ENCODE peak calls at places on chromosomes 5 and 9, in four cellular contexts. Z is fibroblast of lung, L is esophagus muscularis mucosa, Y is mesendoderm. K is an unnamed sample.

GRCh38 chr9:120080781-120081180 is 499.2 kb downstream of the CDK5RAP2 start:
- DNase-seq in Y (no peak), L (no peak), Z (no peak), K (no peak)

GRCh38 chr9:79801459-79801858 is 229.7 kb downstream of the TLE4 start:
- DNase-seq in Z (no peak), L (peak), Y (no peak), K (no peak)

GRCh38 chr5:96155156-96155555 is 193.5 kb upstream of the ELL2 start:
- DNase-seq in Y (no peak), L (no peak), Z (no peak), K (no peak)

GRCh38 chr9:84170521-84171141 is 169.9 kb downstream of the SLC28A3 start:
- DNase-seq in Y (peak), Z (peak), L (peak), K (no peak)

GRCh38 chr5:34410411-34411139 is 245.6 kb upstream of the RAI14 start:
- DNase-seq in L (no peak), Y (peak), Z (no peak), K (no peak)

GRCh38 chr5:124274949-124275348 is 471.5 kb downstream of the ZNF608 start:
- DNase-seq in Y (no peak), L (no peak), Z (peak), K (no peak)

GRCh38 chr9:76664120-76664519 is 100.1 kb upstream of the PCA3 start:
- DNase-seq in L (no peak), Y (no peak), Z (no peak), K (no peak)

GRCh38 chr9:121956808-121957207 is 136.3 kb downstream of the TTLL11 start:
- DNase-seq in Y (no peak), Z (no peak), L (no peak), K (no peak)

GRCh38 chr5:56513141-56513540 is 280.0 kb upstream of the ANKRD55 start:
- DNase-seq in Y (no peak), Z (no peak), L (no peak), K (no peak)

GRCh38 chr9:81893929-81894328 is 34.3 kb upstream of the SPATA31D4 start:
- DNase-seq in Y (no peak), L (no peak), Z (no peak), K (no peak)

GRCh38 chr5:170681013-170681433 is 102.5 kb upstream of the GABRP start:
- DNase-seq in Z (peak), Y (peak), L (no peak), K (no peak)

GRCh38 chr9:136014928-136015633 is 53.9 kb upstream of the UBAC1 start:
- DNase-seq in Y (no peak), L (no peak), Z (no peak), K (no peak)

GRCh38 chr5:155815248-155815647 is 511.7 kb upstream of the SGCD start:
- DNase-seq in Y (no peak), Z (no peak), L (no peak), K (no peak)

GRCh38 chr9:137294091-137294683 is 7.9 kb downstream of the NRARP start:
- DNase-seq in L (no peak), Y (peak), Z (peak), K (no peak)

GRCh38 chr9:131008909-131009618 is at the start of gene LAMC3:
- DNase-seq in L (no peak), Y (peak), Z (no peak), K (no peak)

GRCh38 chr5:93163010-93163663 is 417.9 kb downstream of the NR2F1-AS1 start:
- DNase-seq in L (no peak), Z (peak), Y (peak), K (no peak)

GRCh38 chr9:126239515-126239914 is 87.1 kb upstream of the MVB12B start:
- DNase-seq in Z (no peak), Y (no peak), L (peak), K (no peak)

GRCh38 chr5:17400724-17401508 is 97.1 kb upstream of the TAF11L2 start:
- DNase-seq in Y (peak), L (peak), Z (no peak), K (no peak)

GRCh38 chr9:83299556-83299955 is 236.6 kb upstream of the RASEF start:
- DNase-seq in Z (no peak), L (no peak), Y (no peak), K (peak)

GRCh38 chr9:100084734-100085133 is 14.1 kb downstream of the ERP44 start:
- DNase-seq in L (no peak), Y (no peak), Z (no peak), K (no peak)

GRCh38 chr5:133273661-133274596 is 222.1 kb downstream of the HSPA4 start:
- DNase-seq in Z (no peak), Y (peak), L (no peak), K (no peak)

GRCh38 chr9:79944991-79945390 is 373.2 kb downstream of the TLE4 start:
- DNase-seq in L (no peak), Y (no peak), Z (no peak), K (no peak)

GRCh38 chr9:18707489-18708210 is 233.7 kb downstream of the ADAMTSL1 start:
- DNase-seq in Z (no peak), Y (no peak), L (no peak), K (no peak)

GRCh38 chr9:89633404-89633803 is 28.6 kb downstream of the GADD45G start:
- DNase-seq in L (no peak), Z (no peak), Y (no peak), K (no peak)

GRCh38 chr9:99820330-99821186 is 1.1 kb upstream of the NR4A3 start:
- DNase-seq in Y (no peak), Z (peak), L (peak), K (peak)

GRCh38 chr5:9015250-9015936 is 530.5 kb downstream of the SEMA5A start:
- DNase-seq in Z (peak), Y (no peak), L (no peak), K (no peak)

GRCh38 chr5:33319841-33320240 is 120.9 kb upstream of the TARS1 start:
- DNase-seq in Y (no peak), Z (no peak), L (no peak), K (no peak)
- H3K27ac ChIP-seq in Y (no peak), Z (peak), L (peak), K (peak)

DNA sequence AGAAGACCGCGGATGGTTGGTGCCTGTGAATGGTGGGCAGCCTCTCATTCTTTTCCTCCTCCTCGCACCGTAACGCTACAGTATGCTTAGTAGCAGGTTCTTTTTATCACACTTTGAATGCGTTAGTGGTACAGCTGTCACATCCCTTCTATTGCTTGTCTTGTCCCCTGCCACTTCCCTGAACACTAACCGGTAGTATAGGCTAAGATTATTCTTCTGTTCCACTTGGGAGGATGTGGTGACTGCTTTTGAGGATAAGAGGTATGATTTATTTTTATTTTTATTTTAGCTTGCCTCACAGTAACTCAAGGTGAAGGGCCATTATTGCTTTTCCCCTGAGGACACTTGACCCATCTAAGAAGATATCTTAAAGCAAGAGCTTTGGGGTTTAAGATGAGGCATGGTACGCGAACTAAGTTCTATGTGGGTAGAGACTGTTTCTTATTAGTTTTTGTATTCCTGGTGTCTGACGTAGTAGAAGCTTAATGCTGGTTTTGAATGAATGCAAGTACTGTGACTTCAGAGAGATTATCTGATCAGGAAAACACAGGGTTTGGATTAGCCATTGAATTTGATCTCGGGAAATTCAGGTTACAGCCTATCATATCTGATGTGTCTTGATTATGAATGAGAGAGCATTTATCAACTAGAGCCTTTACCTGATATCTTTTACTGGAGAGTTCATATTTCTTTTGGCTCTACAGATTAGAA is 951 bp downstream of the UNC13B start:
- DNase-seq in Z (peak), L (no peak), Y (no peak), K (no peak)
- H3K4me3 ChIP-seq in Z (peak), L (peak), Y (peak), K (peak)

GRCh38 chr5:37667846-37668245 is 172.0 kb downstream of the GDNF start:
- DNase-seq in Z (peak), Y (no peak), L (no peak), K (no peak)
- H3K27ac ChIP-seq in Z (no peak), Y (no peak), L (peak), K (no peak)

DNA sequence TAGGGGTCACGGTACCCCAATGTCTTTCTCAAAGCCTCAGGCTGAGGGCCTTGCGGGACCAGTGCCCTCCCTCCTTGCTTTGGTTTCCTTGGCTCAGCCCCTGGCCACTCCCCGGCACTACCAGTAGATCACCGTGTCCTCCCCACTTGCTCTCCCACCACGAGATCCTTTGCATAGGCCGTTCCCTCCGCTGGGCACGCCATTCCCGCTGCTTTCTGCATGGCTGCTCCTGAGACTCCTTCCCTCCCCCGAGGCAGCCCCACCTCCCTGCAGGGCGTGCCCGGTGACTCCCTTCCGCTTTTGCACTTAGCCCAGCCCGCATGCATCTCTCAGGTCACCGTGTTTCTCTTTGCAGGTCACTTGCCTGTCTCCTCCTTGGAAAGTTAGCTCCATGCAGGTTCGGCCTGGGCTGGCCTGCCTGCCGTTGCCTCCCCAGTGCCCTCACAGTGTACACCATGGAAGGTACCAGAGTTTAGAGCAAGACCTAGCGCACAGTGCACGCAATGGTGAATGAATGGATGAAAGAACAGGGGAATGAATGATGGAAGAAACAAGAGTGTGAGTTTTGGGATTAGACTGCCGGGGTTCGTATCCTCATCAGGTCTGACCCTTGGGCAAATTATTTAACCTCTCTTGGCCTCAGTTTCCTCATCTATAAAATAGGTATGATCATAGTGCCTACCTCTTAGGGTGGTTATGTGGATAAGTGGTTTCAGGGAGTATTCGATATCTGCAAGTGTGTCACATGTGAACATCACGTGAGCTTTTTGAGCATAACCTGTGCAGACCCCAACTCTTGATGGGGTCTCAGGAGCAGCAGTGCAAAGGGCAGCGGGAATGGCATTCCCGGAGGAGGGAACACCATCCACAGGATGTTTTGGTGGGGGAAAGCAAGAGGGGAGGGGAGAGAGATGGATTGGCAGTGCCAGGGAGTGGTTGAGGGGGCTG is 214.3 kb downstream of the C9orf50 start:
- DNase-seq in L (no peak), Y (no peak), Z (no peak), K (peak)
- H3K4me3 ChIP-seq in L (no peak), Y (no peak), Z (no peak), K (no peak)

GRCh38 chr9:124266826-124267201 is 9.1 kb downstream of the NEK6 start:
- DNase-seq in Y (no peak), L (no peak), Z (no peak), K (no peak)
- H3K27ac ChIP-seq in Y (no peak), L (peak), Z (no peak), K (peak)

GRCh38 chr5:180291234-180291940 is 496 bp downstream of the MAPK9 start:
- DNase-seq in Z (no peak), Y (peak), L (no peak), K (no peak)
- H3K4me3 ChIP-seq in Z (peak), Y (peak), L (peak), K (peak)

K was measured in left lung.